ENCODE peak calls at places on chromosomes 12 and 14, in six cellular contexts. H is IMR-90, T is H9, Z is neuronal stem cell, W is H1, L is mesenchymal stem cell. K is an unnamed sample.

GRCh38 chr12:57539134-57539768 is 7.7 kb downstream of the DCTN2 start:
- DNase-seq in H (no peak), T (no peak), Z (no peak), W (no peak), L (no peak), K (no peak)

GRCh38 chr12:119020377-119021360 is 39.3 kb downstream of the SRRM4 start:
- DNase-seq in H (no peak), L (no peak), W (peak; percentile 54), T (peak; percentile 90), Z (peak; percentile 69), K (peak; percentile 88)

GRCh38 chr12:121050725-121051124 is 11.7 kb upstream of the OASL start:
- DNase-seq in Z (no peak), T (no peak), L (peak; percentile 23), H (peak; percentile 6), W (no peak), K (peak; percentile 14)

GRCh38 chr12:85155791-85156190 is 119.6 kb downstream of the LRRIQ1 start:
- DNase-seq in Z (peak; percentile 2), T (no peak), H (no peak), W (no peak), L (peak; percentile 43), K (peak; percentile 56)

GRCh38 chr12:11633968-11634367 is 15.5 kb upstream of the ETV6 start:
- DNase-seq in W (no peak), L (peak; percentile 70), T (no peak), Z (no peak), H (no peak), K (no peak)

GRCh38 chr12:79934309-79935020 is 432 bp downstream of the PPP1R12A start:
- DNase-seq in H (peak; percentile 36), W (peak; percentile 9), L (peak; percentile 69), Z (no peak), T (peak; percentile 71), K (peak; percentile 78)

GRCh38 chr12:52496590-52497071 is 3.6 kb upstream of the KRT6A start:
- DNase-seq in T (peak; percentile 85), Z (peak; percentile 12), W (no peak), H (peak; percentile 40), L (peak; percentile 22), K (peak; percentile 99)

GRCh38 chr14:95190346-95190840 is 33.1 kb upstream of the DICER1 start:
- DNase-seq in W (no peak), Z (no peak), H (no peak), T (no peak), L (peak; percentile 32), K (no peak)

GRCh38 chr12:32030676-32031075 is 71.5 kb downstream of the RESF1 start:
- DNase-seq in W (no peak), L (no peak), Z (no peak), T (no peak), H (no peak), K (no peak)

GRCh38 chr12:4700621-4701026 is 19.6 kb upstream of the GALNT8 start:
- DNase-seq in Z (peak; percentile 18), T (peak; percentile 55), L (no peak), H (peak; percentile 63), W (no peak), K (no peak)
- H2BK15ac ChIP-seq in Z (no peak overlapping the region), T (no peak overlapping the region), L (no peak overlapping the region), H (no peak overlapping the region), W (no peak overlapping the region), K (no peak overlapping the region)

GRCh38 chr12:33555128-33555527 is 115.5 kb upstream of the SYT10 start:
- DNase-seq in W (no peak), Z (no peak), H (no peak), T (no peak), L (no peak), K (no peak)

GRCh38 chr12:33547084-33547483 is 107.5 kb upstream of the SYT10 start:
- DNase-seq in L (no peak), H (no peak), W (no peak), Z (no peak), T (no peak), K (no peak)

GRCh38 chr12:33546004-33546403 is 106.4 kb upstream of the SYT10 start:
- DNase-seq in L (no peak), T (no peak), Z (no peak), H (no peak), W (no peak), K (no peak)

GRCh38 chr12:33551006-33551405 is 111.4 kb upstream of the SYT10 start:
- DNase-seq in H (no peak), T (no peak), Z (no peak), W (no peak), L (no peak), K (no peak)
- H2AK5ac ChIP-seq in H (no peak overlapping the region), T (no peak overlapping the region), Z (no peak overlapping the region), W (no peak overlapping the region), L (no peak overlapping the region), K (no peak overlapping the region)

GRCh38 chr12:109559200-109559505 is 14.2 kb downstream of the MMAB start:
- DNase-seq in T (no peak), H (no peak), W (no peak), Z (no peak), L (no peak), K (no peak)
- H3K27ac ChIP-seq in T (no peak overlapping the region), H (no peak overlapping the region), W (no peak overlapping the region), Z (no peak overlapping the region), L (no peak overlapping the region), K (no peak overlapping the region)

DNA sequence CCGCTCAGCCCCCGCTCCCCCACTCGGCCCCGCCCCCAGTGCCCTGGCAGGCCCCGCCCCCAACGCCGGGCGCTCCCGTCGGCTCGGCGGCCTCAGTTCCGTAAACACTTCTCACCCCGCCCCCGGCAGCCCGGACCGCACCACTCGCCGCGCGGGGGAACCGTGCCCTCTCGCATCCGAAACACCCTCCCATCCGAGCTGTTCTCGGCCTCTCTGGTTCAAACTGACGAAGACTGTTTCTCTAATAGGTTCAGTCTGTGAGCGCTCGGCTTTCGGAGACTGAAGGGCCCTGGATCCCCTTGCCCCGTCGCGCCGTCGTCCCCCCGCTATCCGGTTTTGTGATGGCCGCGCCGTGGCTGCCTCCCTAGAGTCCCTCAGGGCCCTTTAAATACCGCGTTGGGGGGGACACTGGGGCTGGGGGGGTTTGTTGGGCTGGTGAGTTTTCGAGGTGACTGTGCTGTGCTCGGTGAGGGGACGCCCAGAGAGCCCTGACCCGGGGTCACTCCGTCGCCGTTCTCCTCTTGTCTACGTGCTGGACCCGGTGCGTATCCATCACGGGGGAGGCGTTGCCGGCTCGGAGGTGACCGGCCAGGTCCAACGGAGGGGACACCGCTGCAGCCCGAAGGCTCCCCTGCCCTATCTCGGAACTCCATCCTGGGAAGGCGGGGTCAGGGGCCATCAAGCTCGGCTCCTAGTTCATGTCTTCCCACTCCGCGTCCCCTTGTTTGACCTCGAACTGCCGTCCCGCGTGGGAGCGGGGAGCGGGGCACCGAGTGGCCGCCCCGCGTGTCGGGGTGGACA is at the start of gene TCP11L2:
- DNase-seq in Z (peak; percentile 74), H (peak; percentile 58), L (peak; percentile 86), T (peak; percentile 83), W (no peak), K (peak; percentile 83)
- H2BK15ac ChIP-seq in Z (peak within 1 kb of the TSS; percentile 55), H (peak within 1 kb of the TSS; percentile 99), L (peak within 1 kb of the TSS; percentile 92), T (no peak within 1 kb of the TSS), W (no peak within 1 kb of the TSS), K (no peak within 1 kb of the TSS)

DNA sequence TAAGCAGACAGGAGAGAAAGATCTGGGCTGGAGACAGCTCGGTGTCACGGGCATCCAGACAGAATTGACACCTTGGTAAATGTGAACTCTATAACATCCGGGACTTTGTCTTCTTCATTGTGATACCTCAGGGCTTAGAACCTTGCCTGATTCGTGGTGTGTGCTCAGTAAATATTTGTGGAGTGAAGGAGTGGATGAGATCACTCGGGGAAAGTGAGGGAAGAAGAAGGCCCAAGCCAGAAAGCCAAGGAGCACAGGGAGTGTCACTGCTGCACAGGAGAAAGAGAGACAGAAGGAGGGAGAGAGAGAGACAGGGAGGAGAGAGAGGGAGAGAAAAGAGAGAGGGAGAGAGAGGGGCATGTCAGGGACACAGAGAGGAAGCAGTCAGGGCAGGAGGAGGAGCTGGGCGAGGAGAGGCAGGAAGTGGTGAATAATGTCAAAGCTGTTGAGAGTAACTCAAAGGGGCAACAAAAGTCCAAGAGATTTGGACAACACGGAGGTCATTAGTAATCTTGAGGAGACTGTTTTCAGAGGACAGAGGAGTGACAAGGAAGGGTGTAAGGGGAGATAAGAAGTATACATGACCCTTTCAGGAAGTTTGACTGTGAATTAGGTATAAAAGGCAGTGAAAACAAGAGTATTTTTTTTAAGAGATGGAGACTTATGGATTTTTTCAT is 141.6 kb upstream of the MAX start:
- DNase-seq in T (no peak), W (no peak), L (no peak), Z (no peak), H (peak; percentile 36), K (no peak)
- H2AK5ac ChIP-seq in T (no peak overlapping the region), W (peak overlapping the region; percentile 15), L (no peak overlapping the region), Z (no peak overlapping the region), H (peak overlapping the region; percentile 0), K (no peak overlapping the region)

GRCh38 chr12:6181583-6182278 is 18.5 kb upstream of the CD9 start:
- DNase-seq in T (peak; percentile 31), W (no peak), Z (no peak), L (peak; percentile 50), H (no peak), K (no peak)

GRCh38 chr12:6180300-6181051 is 19.7 kb upstream of the CD9 start:
- DNase-seq in H (peak; percentile 86), Z (no peak), W (no peak), T (peak; percentile 32), L (peak; percentile 90), K (no peak)

GRCh38 chr12:6181166-6181565 is 19.0 kb upstream of the CD9 start:
- DNase-seq in Z (no peak), W (no peak), L (no peak), T (no peak), H (no peak), K (no peak)

GRCh38 chr12:6183689-6184441 is 16.3 kb upstream of the CD9 start:
- DNase-seq in W (no peak), H (peak; percentile 81), T (no peak), L (peak; percentile 57), Z (no peak), K (no peak)

GRCh38 chr12:6182279-6182898 is 17.8 kb upstream of the CD9 start:
- DNase-seq in T (peak; percentile 50), H (peak; percentile 68), Z (no peak), W (no peak), L (peak; percentile 93), K (no peak)
- H3K27ac ChIP-seq in T (no peak overlapping the region), H (peak overlapping the region; percentile 19), Z (no peak overlapping the region), W (no peak overlapping the region), L (peak overlapping the region; percentile 36), K (no peak overlapping the region)

DNA sequence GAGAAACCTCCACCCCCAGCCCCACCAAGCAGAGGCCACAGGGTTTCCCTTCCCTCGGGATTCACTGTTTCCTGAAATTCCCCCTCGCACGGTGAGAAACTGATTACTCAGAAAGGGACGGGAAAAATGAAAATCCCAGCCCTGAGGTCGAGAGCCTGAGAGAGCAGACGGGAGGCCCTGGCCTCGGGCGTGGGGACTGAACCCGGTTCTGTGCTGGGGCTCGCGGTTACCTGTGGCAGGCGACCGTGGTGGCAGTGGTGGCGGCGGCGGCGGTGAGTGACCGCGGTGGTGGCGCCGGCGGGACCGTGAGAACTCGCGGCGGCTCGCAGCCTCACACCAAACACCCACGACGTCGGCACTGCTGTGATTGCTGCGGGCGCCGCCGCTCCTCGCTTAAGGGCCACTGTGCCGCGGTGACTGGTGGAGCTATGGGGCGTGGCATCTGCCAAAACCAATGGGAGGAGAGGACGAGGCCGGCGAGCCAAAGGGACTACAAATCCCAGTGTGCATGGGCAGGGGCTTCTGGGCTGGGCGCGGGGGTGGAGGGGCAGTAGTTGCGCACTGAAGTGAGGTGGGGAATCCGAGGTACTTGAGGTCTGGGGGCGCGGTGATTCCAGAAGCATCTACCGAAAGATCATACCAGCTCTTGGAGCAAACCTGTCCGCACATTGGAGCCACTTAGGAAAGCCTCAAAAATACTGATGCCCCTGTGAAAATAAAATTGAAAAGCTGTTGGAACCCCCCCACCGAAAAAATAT is at the start of gene LGMN:
- DNase-seq in Z (peak; percentile 90), T (peak; percentile 97), W (peak; percentile 82), L (peak; percentile 95), H (peak; percentile 88), K (peak; percentile 97)
- H2BK15ac ChIP-seq in Z (no peak within 1 kb of the TSS), T (no peak within 1 kb of the TSS), W (no peak within 1 kb of the TSS), L (peak within 1 kb of the TSS; percentile 26), H (no peak within 1 kb of the TSS), K (no peak within 1 kb of the TSS)